ENCODE peak calls at places on chromosome 20, in six cellular contexts. One of them, this sample, is unnamed.
A peak's percentile ranks its signal among the peaks of the same experiment; 100 is the strongest.

GRCh38 chr20:57695012-57695411 is 14.8 kb downstream of the PMEPA1 start:
- DNase-seq in lung: peak; percentile 68
- DNase-seq in hypothalamus: no peak
- DNase-seq in NAMALWA: no peak
- DNase-seq in SHP77: no peak
- DNase-seq in fibroblast of the aortic adventitia: no peak
- DNase-seq in this sample: no peak

GRCh38 chr20:24382775-24383174 is 86.7 kb upstream of the SYNDIG1 start:
- DNase-seq in fibroblast of the aortic adventitia: no peak
- DNase-seq in NAMALWA: no peak
- DNase-seq in hypothalamus: no peak
- DNase-seq in lung: no peak
- DNase-seq in SHP77: peak; percentile 70
- DNase-seq in this sample: no peak

GRCh38 chr20:2918096-2919049 is 45.1 kb downstream of the PTPRA start:
- DNase-seq in hypothalamus: no peak
- DNase-seq in SHP77: no peak
- DNase-seq in fibroblast of the aortic adventitia: no peak
- DNase-seq in lung: no peak
- DNase-seq in NAMALWA: no peak
- DNase-seq in this sample: no peak

GRCh38 chr20:58721951-58722371 is 29.4 kb downstream of the NPEPL1 start:
- DNase-seq in lung: peak; percentile 27
- DNase-seq in SHP77: no peak
- DNase-seq in hypothalamus: no peak
- DNase-seq in fibroblast of the aortic adventitia: no peak
- DNase-seq in NAMALWA: no peak
- DNase-seq in this sample: no peak

GRCh38 chr20:38350879-38351775 is 4.8 kb downstream of the LBP start:
- DNase-seq in SHP77: no peak
- DNase-seq in NAMALWA: no peak
- DNase-seq in hypothalamus: no peak
- DNase-seq in fibroblast of the aortic adventitia: no peak
- DNase-seq in lung: no peak
- DNase-seq in this sample: no peak

GRCh38 chr20:10076126-10077080 is 41.6 kb downstream of the ANKEF1 start:
- DNase-seq in lung: no peak
- DNase-seq in fibroblast of the aortic adventitia: peak; percentile 35
- DNase-seq in SHP77: no peak
- DNase-seq in NAMALWA: no peak
- DNase-seq in hypothalamus: no peak
- DNase-seq in this sample: no peak

GRCh38 chr20:63612276-63612931 is 14.5 kb downstream of the GMEB2 start:
- DNase-seq in lung: no peak
- DNase-seq in hypothalamus: no peak
- DNase-seq in NAMALWA: no peak
- DNase-seq in SHP77: no peak
- DNase-seq in fibroblast of the aortic adventitia: no peak
- DNase-seq in this sample: no peak

GRCh38 chr20:57654363-57654997 is 34.3 kb upstream of the ZBP1 start:
- DNase-seq in SHP77: peak; percentile 32
- DNase-seq in hypothalamus: no peak
- DNase-seq in fibroblast of the aortic adventitia: peak; percentile 68
- DNase-seq in lung: peak; percentile 27
- DNase-seq in NAMALWA: peak; percentile 74
- DNase-seq in this sample: peak; percentile 60

GRCh38 chr20:23774081-23774480 is 23.3 kb upstream of the CST1 start:
- DNase-seq in lung: no peak
- DNase-seq in hypothalamus: no peak
- DNase-seq in NAMALWA: no peak
- DNase-seq in fibroblast of the aortic adventitia: no peak
- DNase-seq in SHP77: no peak
- DNase-seq in this sample: no peak

GRCh38 chr20:52748235-52748950 is 223.8 kb upstream of the TSHZ2 start:
- DNase-seq in fibroblast of the aortic adventitia: peak; percentile 14
- DNase-seq in lung: no peak
- DNase-seq in NAMALWA: no peak
- DNase-seq in hypothalamus: no peak
- DNase-seq in SHP77: no peak
- DNase-seq in this sample: no peak

GRCh38 chr20:3925113-3925695 is 36.0 kb downstream of the PANK2 start:
- DNase-seq in fibroblast of the aortic adventitia: no peak
- DNase-seq in SHP77: no peak
- DNase-seq in hypothalamus: no peak
- DNase-seq in lung: no peak
- DNase-seq in NAMALWA: no peak
- DNase-seq in this sample: no peak

GRCh38 chr20:37179671-37180524 is 550 bp upstream of the MROH8 start:
- DNase-seq in SHP77: no peak
- DNase-seq in hypothalamus: no peak
- DNase-seq in fibroblast of the aortic adventitia: peak; percentile 40
- DNase-seq in lung: no peak
- DNase-seq in NAMALWA: peak; percentile 60
- DNase-seq in this sample: no peak

GRCh38 chr20:44211177-44212039 is 837 bp upstream of the OSER1 start:
- DNase-seq in lung: no peak
- DNase-seq in SHP77: peak; percentile 35
- DNase-seq in fibroblast of the aortic adventitia: peak; percentile 87
- DNase-seq in NAMALWA: no peak
- DNase-seq in hypothalamus: no peak
- DNase-seq in this sample: peak; percentile 38